ENCODE peak calls at places on chromosome 11, in nine cellular contexts. One of them, this sample, is unnamed.

GRCh38 chr11:102401905-102402304 is 50.7 kb downstream of the TMEM123 start:
- DNase-seq in breast epithelium: no peak
- DNase-seq in fibroblast of pulmonary artery: no peak
- DNase-seq in cardiac muscle cell: no peak
- DNase-seq in CD4-positive, alpha-beta T cell: no peak
- DNase-seq in type B pancreatic cell: no peak
- DNase-seq in bronchial epithelial cell: no peak
- DNase-seq in lung: no peak
- DNase-seq in HepG2: no peak
- DNase-seq in this sample: no peak

GRCh38 chr11:22670803-22671202 is 4.4 kb downstream of the GAS2 start:
- DNase-seq in bronchial epithelial cell: peak; percentile 55
- DNase-seq in breast epithelium: no peak
- DNase-seq in HepG2: peak; percentile 39
- DNase-seq in fibroblast of pulmonary artery: peak; percentile 49
- DNase-seq in CD4-positive, alpha-beta T cell: no peak
- DNase-seq in lung: no peak
- DNase-seq in cardiac muscle cell: peak; percentile 9
- DNase-seq in type B pancreatic cell: no peak
- DNase-seq in this sample: no peak

GRCh38 chr11:2266586-2267305 is 3.6 kb downstream of the ASCL2 start:
- DNase-seq in breast epithelium: peak; percentile 13
- DNase-seq in cardiac muscle cell: no peak
- DNase-seq in lung: no peak
- DNase-seq in HepG2: no peak
- DNase-seq in type B pancreatic cell: no peak
- DNase-seq in bronchial epithelial cell: no peak
- DNase-seq in fibroblast of pulmonary artery: no peak
- DNase-seq in CD4-positive, alpha-beta T cell: no peak
- DNase-seq in this sample: no peak

GRCh38 chr11:65298655-65299179 is 15.9 kb upstream of the CDC42EP2 start:
- DNase-seq in breast epithelium: no peak
- DNase-seq in HepG2: no peak
- DNase-seq in lung: no peak
- DNase-seq in CD4-positive, alpha-beta T cell: no peak
- DNase-seq in bronchial epithelial cell: no peak
- DNase-seq in cardiac muscle cell: peak; percentile 22
- DNase-seq in fibroblast of pulmonary artery: peak; percentile 85
- DNase-seq in type B pancreatic cell: no peak
- DNase-seq in this sample: no peak

GRCh38 chr11:85694385-85694980 is 8.5 kb upstream of the CCDC89 start:
- DNase-seq in HepG2: peak; percentile 20
- DNase-seq in bronchial epithelial cell: peak; percentile 49
- DNase-seq in CD4-positive, alpha-beta T cell: peak; percentile 6
- DNase-seq in fibroblast of pulmonary artery: peak; percentile 73
- DNase-seq in lung: no peak
- DNase-seq in breast epithelium: no peak
- DNase-seq in type B pancreatic cell: no peak
- DNase-seq in cardiac muscle cell: peak; percentile 24
- DNase-seq in this sample: no peak

GRCh38 chr11:3111919-3112690 is 53.0 kb downstream of the OSBPL5 start:
- DNase-seq in CD4-positive, alpha-beta T cell: no peak
- DNase-seq in lung: no peak
- DNase-seq in type B pancreatic cell: no peak
- DNase-seq in breast epithelium: no peak
- DNase-seq in HepG2: no peak
- DNase-seq in bronchial epithelial cell: peak; percentile 17
- DNase-seq in fibroblast of pulmonary artery: no peak
- DNase-seq in cardiac muscle cell: no peak
- DNase-seq in this sample: no peak

GRCh38 chr11:67194096-67194495 is 72.2 kb upstream of the GRK2 start:
- DNase-seq in lung: no peak
- DNase-seq in type B pancreatic cell: no peak
- DNase-seq in HepG2: no peak
- DNase-seq in bronchial epithelial cell: no peak
- DNase-seq in CD4-positive, alpha-beta T cell: no peak
- DNase-seq in breast epithelium: no peak
- DNase-seq in cardiac muscle cell: no peak
- DNase-seq in fibroblast of pulmonary artery: no peak
- DNase-seq in this sample: no peak

GRCh38 chr11:65305501-65306268 is 9.0 kb upstream of the CDC42EP2 start:
- DNase-seq in CD4-positive, alpha-beta T cell: no peak
- DNase-seq in cardiac muscle cell: no peak
- DNase-seq in fibroblast of pulmonary artery: peak; percentile 59
- DNase-seq in bronchial epithelial cell: peak; percentile 46
- DNase-seq in HepG2: peak; percentile 93
- DNase-seq in type B pancreatic cell: no peak
- DNase-seq in lung: no peak
- DNase-seq in breast epithelium: no peak
- DNase-seq in this sample: no peak

GRCh38 chr11:1926156-1927031 is 6.9 kb downstream of the TNNT3 start:
- DNase-seq in bronchial epithelial cell: no peak
- DNase-seq in HepG2: no peak
- DNase-seq in lung: no peak
- DNase-seq in fibroblast of pulmonary artery: no peak
- DNase-seq in breast epithelium: no peak
- DNase-seq in CD4-positive, alpha-beta T cell: no peak
- DNase-seq in cardiac muscle cell: no peak
- DNase-seq in type B pancreatic cell: no peak
- DNase-seq in this sample: no peak

GRCh38 chr11:109338131-109338530 is 83.9 kb upstream of the C11orf87 start:
- DNase-seq in HepG2: no peak
- DNase-seq in breast epithelium: no peak
- DNase-seq in fibroblast of pulmonary artery: peak; percentile 11
- DNase-seq in lung: no peak
- DNase-seq in CD4-positive, alpha-beta T cell: no peak
- DNase-seq in cardiac muscle cell: no peak
- DNase-seq in bronchial epithelial cell: no peak
- DNase-seq in type B pancreatic cell: no peak
- DNase-seq in this sample: no peak

GRCh38 chr11:114026355-114026754 is 33.2 kb upstream of the ZBTB16 start:
- DNase-seq in breast epithelium: no peak
- DNase-seq in fibroblast of pulmonary artery: peak; percentile 55
- DNase-seq in bronchial epithelial cell: peak; percentile 9
- DNase-seq in HepG2: peak; percentile 18
- DNase-seq in cardiac muscle cell: peak; percentile 51
- DNase-seq in type B pancreatic cell: no peak
- DNase-seq in lung: no peak
- DNase-seq in CD4-positive, alpha-beta T cell: peak; percentile 9
- DNase-seq in this sample: no peak
- TF ChIP-seq CTCF in breast epithelium: no peak
- TF ChIP-seq CTCF in fibroblast of pulmonary artery: peak; percentile 46
- TF ChIP-seq CTCF in bronchial epithelial cell: no peak
- TF ChIP-seq CTCF in HepG2: peak; percentile 11
- TF ChIP-seq CTCF in cardiac muscle cell: peak; percentile 42
- TF ChIP-seq CTCF in type B pancreatic cell: peak; percentile 44
- TF ChIP-seq CTCF in lung: no peak
- TF ChIP-seq CTCF in CD4-positive, alpha-beta T cell: peak; percentile 33
- TF ChIP-seq CTCF in this sample: peak; percentile 11

GRCh38 chr11:44630511-44631210 is 65.2 kb downstream of the CD82 start:
- DNase-seq in lung: peak; percentile 22
- DNase-seq in cardiac muscle cell: no peak
- DNase-seq in bronchial epithelial cell: no peak
- DNase-seq in CD4-positive, alpha-beta T cell: no peak
- DNase-seq in HepG2: no peak
- DNase-seq in breast epithelium: no peak
- DNase-seq in type B pancreatic cell: peak; percentile 58
- DNase-seq in fibroblast of pulmonary artery: no peak
- DNase-seq in this sample: no peak

GRCh38 chr11:44631831-44632230 is 66.4 kb downstream of the CD82 start:
- DNase-seq in fibroblast of pulmonary artery: no peak
- DNase-seq in HepG2: no peak
- DNase-seq in lung: peak; percentile 26
- DNase-seq in CD4-positive, alpha-beta T cell: no peak
- DNase-seq in bronchial epithelial cell: no peak
- DNase-seq in breast epithelium: no peak
- DNase-seq in type B pancreatic cell: no peak
- DNase-seq in cardiac muscle cell: peak; percentile 63
- DNase-seq in this sample: no peak

GRCh38 chr11:44634401-44635281 is 69.2 kb downstream of the CD82 start:
- DNase-seq in CD4-positive, alpha-beta T cell: no peak
- DNase-seq in bronchial epithelial cell: peak; percentile 64
- DNase-seq in HepG2: no peak
- DNase-seq in type B pancreatic cell: peak; percentile 69
- DNase-seq in fibroblast of pulmonary artery: peak; percentile 75
- DNase-seq in lung: peak; percentile 53
- DNase-seq in cardiac muscle cell: peak; percentile 54
- DNase-seq in breast epithelium: no peak
- DNase-seq in this sample: no peak

GRCh38 chr11:44632466-44633123 is 67.1 kb downstream of the CD82 start:
- DNase-seq in cardiac muscle cell: peak; percentile 53
- DNase-seq in bronchial epithelial cell: peak; percentile 21
- DNase-seq in type B pancreatic cell: no peak
- DNase-seq in breast epithelium: no peak
- DNase-seq in fibroblast of pulmonary artery: peak; percentile 24
- DNase-seq in HepG2: peak; percentile 49
- DNase-seq in CD4-positive, alpha-beta T cell: no peak
- DNase-seq in lung: peak; percentile 29
- DNase-seq in this sample: no peak

GRCh38 chr11:44633641-44634040 is 68.2 kb downstream of the CD82 start:
- DNase-seq in fibroblast of pulmonary artery: peak; percentile 12
- DNase-seq in cardiac muscle cell: peak; percentile 49
- DNase-seq in lung: peak; percentile 25
- DNase-seq in bronchial epithelial cell: no peak
- DNase-seq in type B pancreatic cell: no peak
- DNase-seq in breast epithelium: no peak
- DNase-seq in CD4-positive, alpha-beta T cell: no peak
- DNase-seq in HepG2: no peak
- DNase-seq in this sample: no peak
- TF ChIP-seq CTCF in fibroblast of pulmonary artery: peak; percentile 42
- TF ChIP-seq CTCF in cardiac muscle cell: peak; percentile 50
- TF ChIP-seq CTCF in lung: no peak
- TF ChIP-seq CTCF in bronchial epithelial cell: peak; percentile 17
- TF ChIP-seq CTCF in type B pancreatic cell: peak; percentile 47
- TF ChIP-seq CTCF in breast epithelium: no peak
- TF ChIP-seq CTCF in CD4-positive, alpha-beta T cell: no peak
- TF ChIP-seq CTCF in HepG2: no peak
- TF ChIP-seq CTCF in this sample: peak; percentile 40

DNA sequence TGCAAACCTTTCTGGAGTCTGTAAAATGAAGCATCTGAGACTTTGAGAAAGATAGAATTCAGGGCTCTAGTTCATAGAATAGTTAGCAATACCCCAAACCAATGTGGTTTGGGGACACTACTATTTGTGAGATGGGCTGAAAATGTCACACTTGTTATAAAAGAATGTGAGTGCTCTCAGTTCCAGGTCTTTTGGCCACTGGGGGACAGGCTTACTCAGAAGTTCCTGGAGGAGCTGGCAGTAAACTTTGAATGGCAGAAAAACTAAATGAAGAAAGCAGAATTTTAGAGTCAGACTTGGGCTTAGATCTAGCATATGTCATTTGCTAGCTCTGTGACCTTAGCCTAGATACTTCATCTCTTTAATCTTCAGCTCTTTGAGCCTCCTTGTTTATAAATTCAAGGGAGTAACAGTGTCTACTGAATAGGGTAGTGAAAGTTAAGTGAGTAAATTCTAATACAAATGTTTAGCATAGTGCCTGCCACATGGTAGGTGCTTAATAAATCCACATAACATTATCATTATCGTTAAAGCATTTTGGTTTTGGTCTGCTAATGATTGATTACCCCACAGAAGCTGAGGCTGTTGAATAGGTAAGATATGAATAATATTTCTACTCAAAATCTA is 3.7 kb downstream of the LYVE1 start:
- DNase-seq in fibroblast of pulmonary artery: peak; percentile 53
- DNase-seq in breast epithelium: no peak
- DNase-seq in CD4-positive, alpha-beta T cell: no peak
- DNase-seq in bronchial epithelial cell: no peak
- DNase-seq in lung: no peak
- DNase-seq in HepG2: no peak
- DNase-seq in cardiac muscle cell: no peak
- DNase-seq in type B pancreatic cell: no peak
- DNase-seq in this sample: no peak
- TF ChIP-seq CTCF in fibroblast of pulmonary artery: peak; percentile 62
- TF ChIP-seq CTCF in breast epithelium: no peak
- TF ChIP-seq CTCF in CD4-positive, alpha-beta T cell: no peak
- TF ChIP-seq CTCF in bronchial epithelial cell: peak; percentile 40
- TF ChIP-seq CTCF in lung: no peak
- TF ChIP-seq CTCF in HepG2: peak; percentile 6
- TF ChIP-seq CTCF in cardiac muscle cell: peak; percentile 47
- TF ChIP-seq CTCF in type B pancreatic cell: peak; percentile 28
- TF ChIP-seq CTCF in this sample: no peak

GRCh38 chr11:57764972-57765371 is 3.4 kb downstream of the CTNND1 start:
- DNase-seq in cardiac muscle cell: no peak
- DNase-seq in HepG2: no peak
- DNase-seq in fibroblast of pulmonary artery: no peak
- DNase-seq in bronchial epithelial cell: no peak
- DNase-seq in CD4-positive, alpha-beta T cell: no peak
- DNase-seq in lung: no peak
- DNase-seq in breast epithelium: no peak
- DNase-seq in type B pancreatic cell: no peak
- DNase-seq in this sample: no peak

GRCh38 chr11:57764527-57764926 is 2.9 kb downstream of the CTNND1 start:
- DNase-seq in HepG2: no peak
- DNase-seq in breast epithelium: no peak
- DNase-seq in fibroblast of pulmonary artery: no peak
- DNase-seq in CD4-positive, alpha-beta T cell: no peak
- DNase-seq in cardiac muscle cell: no peak
- DNase-seq in lung: no peak
- DNase-seq in bronchial epithelial cell: no peak
- DNase-seq in type B pancreatic cell: no peak
- DNase-seq in this sample: no peak

GRCh38 chr11:57761301-57762234 is at the start of gene CTNND1:
- DNase-seq in breast epithelium: peak; percentile 96
- DNase-seq in type B pancreatic cell: peak; percentile 79
- DNase-seq in cardiac muscle cell: peak; percentile 95
- DNase-seq in HepG2: peak; percentile 97
- DNase-seq in fibroblast of pulmonary artery: peak; percentile 99
- DNase-seq in bronchial epithelial cell: peak; percentile 96
- DNase-seq in lung: peak; percentile 88
- DNase-seq in CD4-positive, alpha-beta T cell: no peak
- DNase-seq in this sample: peak; percentile 56

GRCh38 chr11:57762235-57762866 is 749 bp downstream of the CTNND1 start:
- DNase-seq in breast epithelium: no peak
- DNase-seq in type B pancreatic cell: no peak
- DNase-seq in HepG2: no peak
- DNase-seq in cardiac muscle cell: no peak
- DNase-seq in lung: no peak
- DNase-seq in CD4-positive, alpha-beta T cell: no peak
- DNase-seq in fibroblast of pulmonary artery: no peak
- DNase-seq in bronchial epithelial cell: no peak
- DNase-seq in this sample: no peak

DNA sequence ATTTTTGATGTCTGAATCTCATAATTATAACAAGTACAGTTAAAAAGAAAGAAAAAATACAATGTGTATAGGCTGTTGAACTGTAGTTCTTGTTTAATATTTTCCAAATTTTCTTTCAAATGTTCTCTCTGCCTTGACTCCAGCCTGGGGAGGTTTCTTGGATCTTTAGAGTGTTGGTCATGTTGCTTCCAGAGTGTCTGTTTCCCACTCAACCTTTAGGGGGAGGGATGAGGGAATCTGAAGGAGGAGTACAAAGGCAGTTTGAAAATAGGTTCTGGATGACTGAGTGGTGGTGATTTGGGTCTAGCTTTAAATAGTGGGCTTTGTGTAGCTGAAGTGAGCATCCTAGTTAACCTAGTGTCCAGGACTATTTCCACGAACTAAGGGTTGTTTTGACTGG is 2.0 kb downstream of the CTNND1 start:
- DNase-seq in type B pancreatic cell: no peak
- DNase-seq in bronchial epithelial cell: no peak
- DNase-seq in cardiac muscle cell: peak; percentile 50
- DNase-seq in CD4-positive, alpha-beta T cell: no peak
- DNase-seq in fibroblast of pulmonary artery: peak; percentile 53
- DNase-seq in HepG2: peak; percentile 50
- DNase-seq in lung: no peak
- DNase-seq in breast epithelium: no peak
- DNase-seq in this sample: no peak
- TF ChIP-seq CTCF in type B pancreatic cell: peak; percentile 58
- TF ChIP-seq CTCF in bronchial epithelial cell: peak; percentile 5
- TF ChIP-seq CTCF in cardiac muscle cell: peak; percentile 55
- TF ChIP-seq CTCF in CD4-positive, alpha-beta T cell: no peak
- TF ChIP-seq CTCF in fibroblast of pulmonary artery: peak; percentile 57
- TF ChIP-seq CTCF in HepG2: peak; percentile 28
- TF ChIP-seq CTCF in lung: no peak
- TF ChIP-seq CTCF in breast epithelium: no peak
- TF ChIP-seq CTCF in this sample: no peak